ENCODE peak calls at places on chromosomes 7 and 10, in seven cellular contexts. Q, F, H, T, R, G and Y are unnamed samples.

GRCh38 chr10:61764486-61764885 is 101.8 kb downstream of the CABCOCO1 start:
- DNase-seq in Q (no peak), F (no peak), H (no peak), T (peak; percentile 48), R (no peak), G (no peak), Y (no peak)

GRCh38 chr10:35056686-35057085 is 33.5 kb downstream of the CUL2 start:
- DNase-seq in Q (no peak), F (no peak), H (no peak), T (no peak), R (no peak), G (no peak), Y (no peak)

GRCh38 chr7:137633133-137633532 is 213.6 kb downstream of the DGKI start:
- DNase-seq in Q (no peak), F (no peak), H (no peak), T (no peak), R (no peak), G (no peak), Y (no peak)

GRCh38 chr10:94299417-94299816 is 63.3 kb downstream of the NOC3L start:
- DNase-seq in Q (peak; percentile 48), F (no peak), H (no peak), T (peak; percentile 65), R (no peak), G (no peak), Y (peak; percentile 15)

GRCh38 chr10:78471723-78472541 is 438.3 kb downstream of the RPS24 start:
- DNase-seq in Q (no peak), F (no peak), H (no peak), T (no peak), R (no peak), G (no peak), Y (peak; percentile 95)

GRCh38 chr7:87216701-87217508 is 2.6 kb downstream of the TMEM243 start:
- DNase-seq in Q (no peak), F (no peak), H (no peak), T (no peak), R (peak; percentile 97), G (no peak), Y (no peak)

GRCh38 chr7:136134503-136134902 is 157.3 kb upstream of the MTPN start:
- DNase-seq in Q (peak; percentile 44), F (no peak), H (no peak), T (no peak), R (no peak), G (no peak), Y (no peak)

GRCh38 chr7:29611941-29612527 is 48.4 kb downstream of the PRR15 start:
- DNase-seq in Q (no peak), F (no peak), H (no peak), T (no peak), R (no peak), G (no peak), Y (no peak)

GRCh38 chr7:79786187-79786586 is 332.7 kb upstream of the MAGI2 start:
- DNase-seq in Q (peak; percentile 7), F (no peak), H (no peak), T (no peak), R (no peak), G (no peak), Y (no peak)

GRCh38 chr7:99194301-99194700 is 13.6 kb downstream of the KPNA7 start:
- DNase-seq in Q (no peak), F (no peak), H (no peak), T (no peak), R (no peak), G (no peak), Y (no peak)

GRCh38 chr7:151964951-151965350 is 8.7 kb downstream of the GALNTL5 start:
- DNase-seq in Q (no peak), F (no peak), H (no peak), T (no peak), R (no peak), G (no peak), Y (no peak)

GRCh38 chr7:111255576-111255975 is 164.6 kb downstream of the LRRN3 start:
- DNase-seq in Q (no peak), F (no peak), H (no peak), T (no peak), R (no peak), G (no peak), Y (no peak)

GRCh38 chr7:111852081-111852480 is 289.8 kb upstream of the IMMP2L start:
- DNase-seq in Q (no peak), F (no peak), H (no peak), T (no peak), R (no peak), G (no peak), Y (no peak)

GRCh38 chr7:147804032-147804431 is 786.5 kb upstream of the C7orf33 start:
- DNase-seq in Q (no peak), F (no peak), H (no peak), T (no peak), R (no peak), G (no peak), Y (no peak)

GRCh38 chr10:11757452-11757819 is 15.3 kb downstream of the ECHDC3 start:
- DNase-seq in Q (peak; percentile 91), F (no peak), H (no peak), T (peak; percentile 52), R (no peak), G (no peak), Y (peak; percentile 93)

GRCh38 chr10:8051109-8051781 is 3.2 kb upstream of the GATA3 start:
- DNase-seq in Q (no peak), F (no peak), H (no peak), T (no peak), R (no peak), G (peak; percentile 81), Y (no peak)

GRCh38 chr10:51620131-51620530 is 79.3 kb downstream of the CSTF2T start:
- DNase-seq in Q (no peak), F (no peak), H (no peak), T (no peak), R (no peak), G (no peak), Y (no peak)

GRCh38 chr10:14645239-14645960 is 129.3 kb downstream of the FAM107B start:
- DNase-seq in Q (no peak), F (no peak), H (no peak), T (no peak), R (peak; percentile 56), G (no peak), Y (no peak)

GRCh38 chr7:69906309-69906995 is 308.2 kb downstream of the AUTS2 start:
- DNase-seq in Q (no peak), F (no peak), H (no peak), T (no peak), R (peak; percentile 97), G (no peak), Y (no peak)

GRCh38 chr10:47339759-47340612 is 8.2 kb upstream of the RBP3 start:
- DNase-seq in Q (no peak), F (no peak), H (no peak), T (no peak), R (no peak), G (no peak), Y (no peak)

GRCh38 chr10:47336387-47337134 is 11.6 kb upstream of the RBP3 start:
- DNase-seq in Q (peak; percentile 82), F (no peak), H (no peak), T (peak; percentile 45), R (no peak), G (no peak), Y (no peak)

GRCh38 chr10:47340613-47341170 is 7.5 kb upstream of the RBP3 start:
- DNase-seq in Q (peak; percentile 60), F (peak; percentile 87), H (peak; percentile 48), T (peak; percentile 91), R (peak; percentile 9), G (peak; percentile 95), Y (peak; percentile 47)

GRCh38 chr10:47337243-47337642 is 10.9 kb upstream of the RBP3 start:
- DNase-seq in Q (no peak), F (no peak), H (no peak), T (no peak), R (no peak), G (no peak), Y (no peak)

GRCh38 chr10:47339186-47339735 is 8.9 kb upstream of the RBP3 start:
- DNase-seq in Q (no peak), F (no peak), H (no peak), T (no peak), R (no peak), G (no peak), Y (no peak)
- TF ChIP-seq CEBPB in Q (no peak), F (no peak), H (no peak), T (no peak), R (no peak), G (no peak), Y (no peak)

GRCh38 chr10:71829171-71829570 is 21.9 kb downstream of the PSAP start:
- DNase-seq in Q (no peak), F (no peak), H (no peak), T (no peak), R (no peak), G (no peak), Y (no peak)

GRCh38 chr10:71831646-71832552 is 19.2 kb downstream of the PSAP start:
- DNase-seq in Q (peak; percentile 54), F (no peak), H (no peak), T (no peak), R (no peak), G (no peak), Y (no peak)

GRCh38 chr10:71832967-71833366 is 18.1 kb downstream of the PSAP start:
- DNase-seq in Q (no peak), F (no peak), H (no peak), T (no peak), R (peak; percentile 55), G (no peak), Y (no peak)

GRCh38 chr10:71828702-71829101 is 22.3 kb downstream of the PSAP start:
- DNase-seq in Q (no peak), F (no peak), H (no peak), T (no peak), R (no peak), G (no peak), Y (no peak)

DNA sequence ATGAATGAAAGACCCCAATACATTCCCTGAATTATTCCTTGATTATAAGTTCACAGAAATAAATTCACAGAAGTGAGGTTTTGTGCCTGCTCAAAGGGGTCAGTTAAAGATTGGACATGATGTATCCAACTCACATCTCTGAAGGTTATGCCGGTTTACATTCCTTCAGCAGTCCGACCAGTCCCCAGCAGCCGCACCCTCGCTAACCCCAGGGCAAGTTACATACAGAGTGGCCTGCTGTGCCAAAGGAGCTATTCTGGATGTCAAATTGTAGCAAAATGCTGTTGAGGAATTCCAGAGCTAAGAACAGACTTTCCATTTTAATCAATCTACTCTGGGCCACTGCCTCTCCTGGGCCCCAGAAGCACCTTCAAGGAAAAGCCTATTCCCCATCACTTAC is 20.3 kb downstream of the PSAP start:
- DNase-seq in Q (no peak), F (no peak), H (no peak), T (no peak), R (no peak), G (no peak), Y (no peak)
- TF ChIP-seq CEBPB in Q (no peak), F (no peak), H (no peak), T (no peak), R (no peak), G (no peak), Y (no peak)

GRCh38 chr7:12403287-12404181 is at the start of gene VWDE:
- DNase-seq in Q (no peak), F (peak; percentile 61), H (peak; percentile 80), T (peak; percentile 81), R (no peak), G (peak; percentile 81), Y (no peak)
- TF ChIP-seq CEBPB in Q (no peak), F (no peak), H (no peak), T (no peak), R (no peak), G (no peak), Y (no peak)

GRCh38 chr7:132825932-132826480 is 249.7 kb upstream of the PLXNA4 start:
- DNase-seq in Q (no peak), F (no peak), H (no peak), T (no peak), R (no peak), G (no peak), Y (no peak)
- TF ChIP-seq CEBPB in Q (no peak), F (no peak), H (no peak), T (no peak), R (no peak), G (no peak), Y (no peak)